ENCODE peak calls at places on chromosomes 12 and 14, in six cellular contexts. E, A, J, T, X and V are unnamed samples.

GRCh38 chr12:118061876-118062791 is 1.2 kb upstream of the WSB2 start:
- DNase-seq in X (peak), A (peak), T (peak), E (no peak), J (peak), V (peak)

GRCh38 chr12:101927999-101928398 is 50.6 kb downstream of the DRAM1 start:
- DNase-seq in T (no peak), E (no peak), X (no peak), J (no peak), A (no peak), V (no peak)

GRCh38 chr14:50943943-50944646 is at the start of gene PYGL:
- DNase-seq in X (peak), E (peak), A (peak), J (peak), T (peak), V (peak)

GRCh38 chr12:118958520-118958919 is 22.8 kb upstream of the SRRM4 start:
- DNase-seq in X (no peak), T (no peak), E (no peak), A (no peak), J (no peak), V (no peak)

GRCh38 chr12:111767362-111768158 is 827 bp downstream of the ALDH2 start:
- DNase-seq in E (peak), A (peak), X (no peak), J (peak), T (no peak), V (peak)

GRCh38 chr12:49973361-49973830 is 649 bp downstream of the AQP6 start:
- DNase-seq in E (no peak), A (no peak), J (no peak), T (no peak), X (no peak), V (no peak)

GRCh38 chr14:104085889-104086201 is 345 bp downstream of the ASPG start:
- DNase-seq in E (no peak), X (no peak), A (no peak), T (no peak), J (no peak), V (no peak)

GRCh38 chr12:48279096-48279495 is 71.6 kb downstream of the ZNF641 start:
- DNase-seq in A (no peak), X (no peak), J (no peak), T (no peak), E (no peak), V (no peak)

GRCh38 chr14:99136047-99136400 is 136.0 kb downstream of the BCL11B start:
- DNase-seq in J (no peak), E (no peak), A (no peak), T (no peak), X (no peak), V (no peak)

GRCh38 chr12:117212563-117213190 is 22.4 kb upstream of the FBXO21 start:
- DNase-seq in A (peak), T (peak), X (peak), E (peak), J (peak), V (peak)

GRCh38 chr14:91270188-91270587 is 25.7 kb upstream of the GPR68 start:
- DNase-seq in J (no peak), T (no peak), E (no peak), X (no peak), A (no peak), V (no peak)

GRCh38 chr12:72560370-72560769 is 288.2 kb downstream of the TRHDE start:
- DNase-seq in X (no peak), J (no peak), E (no peak), A (peak), T (no peak), V (no peak)

GRCh38 chr12:124921200-124922008 is 7.0 kb upstream of the UBC start:
- DNase-seq in E (no peak), A (peak), X (peak), J (peak), T (peak), V (peak)

GRCh38 chr12:27900920-27901879 is 71.3 kb downstream of the PTHLH start:
- DNase-seq in E (no peak), X (no peak), A (no peak), T (no peak), J (no peak), V (no peak)

GRCh38 chr14:31059152-31059924 is 33.2 kb upstream of the STRN3 start:
- DNase-seq in X (peak), T (no peak), E (no peak), A (peak), J (peak), V (no peak)

GRCh38 chr12:78568326-78569020 is 296.1 kb upstream of the SYT1 start:
- DNase-seq in T (no peak), E (no peak), X (no peak), A (no peak), J (no peak), V (no peak)

GRCh38 chr14:92747701-92748258 is 647 bp downstream of the LGMN start:
- DNase-seq in T (peak), J (peak), E (no peak), X (no peak), A (no peak), V (no peak)

GRCh38 chr14:65972346-65972745 is 513.8 kb upstream of the CCDC196 start:
- DNase-seq in E (no peak), A (no peak), T (no peak), X (no peak), J (peak), V (no peak)

GRCh38 chr12:75856228-75856627 is 175.3 kb downstream of the PHLDA1 start:
- DNase-seq in A (no peak), J (no peak), T (no peak), X (no peak), E (no peak), V (no peak)
- TF ChIP-seq CTCF in A (no peak), J (no peak), T (no peak), X (no peak), E (no peak), V (no peak)

GRCh38 chr14:23076785-23077408 is 18.0 kb downstream of the ACIN1 start:
- DNase-seq in E (no peak), A (no peak), T (no peak), J (no peak), X (no peak), V (no peak)
- TF ChIP-seq CTCF in E (peak), A (no peak), T (peak), J (peak), X (peak), V (peak)

GRCh38 chr14:57526942-57527341 is 33.3 kb upstream of the CCDC198 start:
- DNase-seq in E (no peak), X (no peak), A (no peak), T (no peak), J (no peak), V (peak)
- TF ChIP-seq CTCF in E (no peak), X (no peak), A (no peak), T (peak), J (no peak), V (no peak)

DNA sequence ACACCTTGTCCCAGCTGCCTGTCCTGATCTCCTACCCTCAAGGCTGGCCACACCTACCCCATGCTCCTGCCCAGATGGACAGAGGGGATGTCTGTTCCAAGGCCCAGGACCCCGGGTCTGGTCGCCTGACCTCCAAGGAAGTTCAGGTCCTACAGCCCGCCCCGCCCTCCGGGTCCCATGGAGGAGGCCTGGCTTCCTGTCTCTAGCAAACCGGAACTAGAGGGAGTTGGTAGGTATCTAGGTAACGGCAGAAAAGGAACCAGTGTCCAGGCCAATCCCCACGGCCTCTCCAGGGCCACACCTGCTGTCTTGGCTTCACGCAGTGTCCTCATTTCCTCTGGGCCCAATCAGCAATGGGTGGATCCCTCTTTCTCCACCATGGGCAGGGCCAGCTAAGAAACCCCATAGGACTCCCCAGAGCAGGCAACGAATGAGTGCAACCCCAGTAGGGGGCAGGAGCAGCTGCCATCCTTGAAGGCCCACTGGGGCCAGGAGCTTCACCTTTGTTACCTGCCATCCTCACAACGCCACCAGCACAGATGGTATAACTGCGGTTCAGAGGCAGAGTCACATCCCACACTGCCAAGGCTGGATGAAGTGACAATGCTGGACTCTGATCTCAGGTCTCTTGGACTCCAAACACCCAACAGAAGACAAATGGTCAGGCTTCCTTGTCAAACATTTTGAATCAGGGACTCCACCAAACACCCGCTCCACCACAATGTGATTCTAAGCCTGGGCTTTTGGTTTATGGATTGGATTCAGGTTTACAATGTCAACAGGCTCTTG is 25.1 kb upstream of the RPLP0 start:
- DNase-seq in E (no peak), T (peak), X (no peak), J (no peak), A (no peak), V (no peak)
- TF ChIP-seq CTCF in E (no peak), T (peak), X (no peak), J (no peak), A (no peak), V (no peak)

GRCh38 chr14:59850458-59850857 is 20.1 kb downstream of the RTN1 start:
- DNase-seq in T (no peak), A (no peak), E (no peak), J (no peak), X (no peak), V (no peak)
- TF ChIP-seq CTCF in T (no peak), A (no peak), E (no peak), J (no peak), X (no peak), V (no peak)

GRCh38 chr12:113049976-113050742 is 6.4 kb upstream of the DTX1 start:
- DNase-seq in J (no peak), E (peak), X (no peak), A (no peak), T (peak), V (peak)
- TF ChIP-seq CTCF in J (peak), E (peak), X (no peak), A (no peak), T (peak), V (peak)